ENCODE peak calls at places on chromosomes 11 and 22, in seven cellular contexts. E is GM23338, G is HCT116, J is PC-3, X is GM23248, S is hepatocyte, L is neural progenitor cell. R is an unnamed sample.

GRCh38 chr11:2378527-2379210 is 1.6 kb downstream of the CD81 start:
- DNase-seq in E (no peak), G (no peak), J (no peak), X (peak; percentile 88), S (peak; percentile 50), L (peak; percentile 29), R (no peak)

GRCh38 chr22:48474881-48475280 is 1352.8 kb downstream of the BRD1 start:
- DNase-seq in E (no peak), G (no peak), J (no peak), X (no peak), S (no peak), L (no peak), R (no peak)

GRCh38 chr11:13970986-13971385 is 8.5 kb downstream of the SPON1 start:
- DNase-seq in E (peak; percentile 59), G (peak; percentile 24), J (peak; percentile 68), X (peak; percentile 25), S (peak; percentile 60), L (peak; percentile 46), R (peak; percentile 44)

GRCh38 chr11:88288560-88288959 is 49.0 kb downstream of the CTSC start:
- DNase-seq in E (no peak), G (no peak), J (peak; percentile 71), X (no peak), S (no peak), L (no peak), R (no peak)

GRCh38 chr11:103488021-103488420 is 378.8 kb downstream of the DYNC2H1 start:
- DNase-seq in E (no peak), G (no peak), J (peak; percentile 89), X (no peak), S (no peak), L (no peak), R (peak; percentile 66)

GRCh38 chr11:61688368-61689163 is 8.4 kb downstream of the DAGLA start:
- DNase-seq in E (no peak), G (no peak), J (no peak), X (peak; percentile 87), S (no peak), L (no peak), R (no peak)

GRCh38 chr11:116135897-116136296 is 631.7 kb upstream of the CADM1 start:
- DNase-seq in E (no peak), G (no peak), J (no peak), X (no peak), S (peak; percentile 16), L (no peak), R (no peak)

GRCh38 chr11:107549253-107549953 is 16.1 kb downstream of the ALKBH8 start:
- DNase-seq in E (peak; percentile 64), G (no peak), J (peak; percentile 85), X (peak; percentile 61), S (peak; percentile 66), L (peak; percentile 63), R (peak; percentile 62)

GRCh38 chr11:126499124-126499752 is 143.8 kb downstream of the ST3GAL4 start:
- DNase-seq in E (no peak), G (no peak), J (no peak), X (no peak), S (no peak), L (no peak), R (no peak)

GRCh38 chr11:65066805-65067291 is 8.5 kb upstream of the NAALADL1 start:
- DNase-seq in E (peak; percentile 77), G (no peak), J (no peak), X (no peak), S (no peak), L (peak; percentile 37), R (no peak)

GRCh38 chr11:110367571-110367970 is 62.2 kb upstream of the FDX1 start:
- DNase-seq in E (no peak), G (no peak), J (peak; percentile 50), X (peak; percentile 30), S (no peak), L (no peak), R (peak; percentile 18)

GRCh38 chr11:128964463-128964930 is 21.8 kb upstream of the TP53AIP1 start:
- DNase-seq in E (no peak), G (no peak), J (no peak), X (no peak), S (no peak), L (no peak), R (no peak)

GRCh38 chr11:65663634-65664200 is 1.0 kb upstream of the RELA start:
- DNase-seq in E (peak; percentile 60), G (no peak), J (peak; percentile 34), X (peak; percentile 89), S (peak; percentile 76), L (peak; percentile 52), R (no peak)

GRCh38 chr22:24402460-24403192 is 24.8 kb upstream of the ADORA2A start:
- DNase-seq in E (no peak), G (peak; percentile 82), J (peak; percentile 94), X (peak; percentile 92), S (peak; percentile 88), L (no peak), R (no peak)
- TF ChIP-seq EZH2 in E (no peak), G (no peak), J (no peak), X (no peak), S (no peak), L (no peak), R (no peak)

GRCh38 chr11:76493626-76494539 is 49.1 kb downstream of the EMSY start:
- DNase-seq in E (no peak), G (no peak), J (no peak), X (no peak), S (no peak), L (no peak), R (no peak)

GRCh38 chr11:76493040-76493439 is 48.2 kb downstream of the EMSY start:
- DNase-seq in E (no peak), G (no peak), J (no peak), X (no peak), S (no peak), L (no peak), R (no peak)

GRCh38 chr11:76495017-76495416 is 50.2 kb downstream of the EMSY start:
- DNase-seq in E (no peak), G (no peak), J (no peak), X (no peak), S (no peak), L (no peak), R (no peak)

GRCh38 chr11:76496174-76496573 is 51.4 kb downstream of the EMSY start:
- DNase-seq in E (no peak), G (no peak), J (no peak), X (no peak), S (no peak), L (no peak), R (no peak)

DNA sequence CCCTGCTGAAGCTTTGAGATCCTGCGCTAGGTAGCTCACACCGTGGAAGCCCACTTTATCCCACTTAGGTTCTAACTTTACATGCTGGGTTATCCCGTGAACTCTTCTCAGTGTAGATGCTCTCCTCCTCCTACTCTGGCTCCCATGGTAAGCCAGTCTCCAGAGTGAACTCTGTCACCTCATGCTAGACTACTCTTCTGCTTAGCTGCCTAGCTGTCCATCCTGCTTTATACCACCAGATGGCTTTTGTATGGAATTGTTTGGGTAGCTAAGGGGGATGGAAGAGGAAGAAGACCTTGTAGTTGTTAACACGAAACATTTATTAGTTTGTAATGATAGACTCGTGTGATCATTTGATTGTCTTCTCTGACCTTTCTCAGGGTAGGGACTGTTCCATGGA is 46.8 kb downstream of the EMSY start:
- DNase-seq in E (peak; percentile 8), G (no peak), J (peak; percentile 27), X (no peak), S (no peak), L (no peak), R (no peak)
- TF ChIP-seq EZH2phosphoT487 in E (no peak), G (no peak), J (no peak), X (no peak), S (no peak), L (no peak), R (no peak)

GRCh38 chr22:46577361-46578249 is 40.2 kb upstream of the CELSR1 start:
- DNase-seq in E (no peak), G (no peak), J (no peak), X (peak; percentile 44), S (peak; percentile 33), L (peak; percentile 11), R (no peak)

GRCh38 chr22:46579751-46580449 is 40.3 kb upstream of the GRAMD4 start:
- DNase-seq in E (no peak), G (no peak), J (no peak), X (no peak), S (peak; percentile 8), L (no peak), R (no peak)

GRCh38 chr22:46580940-46581579 is 39.1 kb upstream of the GRAMD4 start:
- DNase-seq in E (no peak), G (no peak), J (no peak), X (no peak), S (peak; percentile 8), L (no peak), R (no peak)

GRCh38 chr22:46578251-46578823 is 40.9 kb upstream of the CELSR1 start:
- DNase-seq in E (no peak), G (no peak), J (no peak), X (peak; percentile 26), S (peak; percentile 8), L (no peak), R (no peak)

DNA sequence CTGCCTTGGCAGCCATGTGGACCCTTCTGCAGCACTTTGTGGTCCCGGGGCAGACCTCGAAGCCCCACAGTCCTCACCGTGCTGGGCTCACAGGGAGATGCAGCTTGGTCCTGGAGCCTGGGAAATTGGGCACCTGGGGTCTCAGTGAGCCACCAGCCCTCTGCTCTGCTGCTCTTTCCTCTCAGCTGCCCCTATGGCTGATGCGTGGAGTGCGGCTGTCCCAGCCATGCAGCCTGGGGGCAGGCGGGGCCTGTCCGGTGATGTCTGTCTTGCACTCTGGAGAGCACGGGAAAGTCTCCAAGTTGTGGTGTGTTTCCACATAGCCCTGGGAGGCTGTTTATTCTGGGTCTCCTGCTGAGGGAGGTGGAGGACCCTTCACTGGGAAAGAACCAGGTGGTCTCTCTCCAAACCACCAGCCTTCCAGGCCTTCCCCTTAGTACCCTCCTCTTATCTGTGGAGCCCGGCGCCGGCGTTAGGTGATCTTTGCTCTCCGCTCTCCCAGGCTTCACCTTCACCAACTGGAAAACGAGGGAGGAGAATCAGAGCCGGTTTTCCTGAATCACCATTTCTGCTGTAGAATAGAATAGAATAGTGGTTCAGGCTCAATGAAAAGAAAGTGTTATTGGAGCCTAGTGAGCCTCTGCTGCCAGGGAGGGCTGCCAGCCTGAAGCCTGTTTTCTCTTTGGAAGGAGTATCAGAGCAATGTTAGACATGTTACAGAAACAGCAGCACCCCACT is 41.2 kb upstream of the GRAMD4 start:
- DNase-seq in E (no peak), G (no peak), J (no peak), X (peak; percentile 58), S (peak; percentile 56), L (peak; percentile 37), R (no peak)
- H3K4me3 ChIP-seq in E (no peak overlapping the region), G (no peak overlapping the region), J (no peak overlapping the region), X (no peak overlapping the region), S (no peak overlapping the region), L (no peak overlapping the region), R (no peak overlapping the region)

GRCh38 chr11:44763111-44763820 is 36.5 kb downstream of the TSPAN18 start:
- DNase-seq in E (no peak), G (no peak), J (no peak), X (peak; percentile 64), S (no peak), L (no peak), R (no peak)

GRCh38 chr11:44765026-44765595 is 38.3 kb downstream of the TSPAN18 start:
- DNase-seq in E (no peak), G (no peak), J (no peak), X (no peak), S (no peak), L (no peak), R (no peak)

GRCh38 chr11:44766112-44766971 is 39.6 kb downstream of the TSPAN18 start:
- DNase-seq in E (peak; percentile 46), G (no peak), J (no peak), X (peak; percentile 70), S (peak; percentile 69), L (no peak), R (no peak)

GRCh38 chr11:44765676-44766075 is 38.9 kb downstream of the TSPAN18 start:
- DNase-seq in E (no peak), G (no peak), J (no peak), X (no peak), S (no peak), L (no peak), R (no peak)

GRCh38 chr11:44764583-44764982 is 37.8 kb downstream of the TSPAN18 start:
- DNase-seq in E (no peak), G (no peak), J (no peak), X (no peak), S (no peak), L (no peak), R (no peak)
- TF ChIP-seq EZH2 in E (no peak), G (no peak), J (no peak), X (no peak), S (no peak), L (no peak), R (no peak)